ENCODE peak calls at places on chromosomes 5 and 9, in four cellular contexts. T is adrenal gland; V is ovary; N is effector memory CD4-positive, alpha-beta T cell. W is an unnamed sample.

GRCh38 chr5:81422671-81423070 is 28.7 kb upstream of the ACOT12 start:
- DNase-seq in V (no peak), N (no peak), T (no peak), W (no peak)

GRCh38 chr5:71887680-71888079 is 168.6 kb downstream of the CARTPT start:
- DNase-seq in T (no peak), N (no peak), V (no peak), W (no peak)

GRCh38 chr5:88674262-88675158 is 208.5 kb downstream of the MEF2C start:
- DNase-seq in T (peak; percentile 79), V (no peak), N (no peak), W (no peak)

GRCh38 chr5:1731091-1731639 is 68.5 kb downstream of the MRPL36 start:
- DNase-seq in V (no peak), N (no peak), T (no peak), W (no peak)

GRCh38 chr9:86638109-86638508 is 283.9 kb upstream of the TUT7 start:
- DNase-seq in N (no peak), T (no peak), V (no peak), W (no peak)

GRCh38 chr5:6767481-6768063 is 54.3 kb downstream of the TENT4A start:
- DNase-seq in T (no peak), N (no peak), V (no peak), W (no peak)

GRCh38 chr5:859391-859790 is 8.6 kb upstream of the ZDHHC11 start:
- DNase-seq in N (no peak), V (no peak), T (no peak), W (no peak)

GRCh38 chr9:114616684-114617520 is 5.8 kb downstream of the TMEM268 start:
- DNase-seq in T (peak; percentile 38), V (peak; percentile 32), N (no peak), W (no peak)

GRCh38 chr5:59810041-59810440 is 83.5 kb downstream of the PDE4D start:
- DNase-seq in N (peak; percentile 36), V (peak; percentile 33), T (peak; percentile 56), W (peak; percentile 24)

GRCh38 chr5:27011274-27011673 is 27.1 kb downstream of the CDH9 start:
- DNase-seq in T (no peak), N (no peak), V (no peak), W (no peak)

GRCh38 chr5:129361441-129362025 is 98.6 kb upstream of the ADAMTS19 start:
- DNase-seq in V (no peak), N (no peak), T (no peak), W (no peak)

GRCh38 chr9:108776920-108777650 is 78.7 kb downstream of the ACTL7B start:
- DNase-seq in V (no peak), T (no peak), N (no peak), W (no peak)

GRCh38 chr5:160774006-160774405 is 78.0 kb downstream of the ATP10B start:
- DNase-seq in N (no peak), V (no peak), T (no peak), W (no peak)

GRCh38 chr9:130232899-130233586 is 32.5 kb upstream of the HMCN2 start:
- DNase-seq in N (no peak), T (peak; percentile 89), V (peak; percentile 73), W (no peak)

GRCh38 chr5:1806974-1807373 is 5.8 kb downstream of the NDUFS6 start:
- DNase-seq in V (no peak), T (no peak), N (no peak), W (no peak)

GRCh38 chr5:142175039-142175438 is 66.5 kb downstream of the NDFIP1 start:
- DNase-seq in V (no peak), T (no peak), N (no peak), W (no peak)

GRCh38 chr9:114037961-114038723 is 40.0 kb downstream of the AMBP start:
- DNase-seq in N (no peak), V (no peak), T (no peak), W (no peak)

GRCh38 chr5:130068988-130069387 is 164.7 kb downstream of the CHSY3 start:
- DNase-seq in T (no peak), V (no peak), N (no peak), W (no peak)

GRCh38 chr5:1418238-1418920 is 26.9 kb downstream of the SLC6A3 start:
- DNase-seq in V (no peak), T (no peak), N (no peak), W (no peak)

GRCh38 chr9:132141948-132142594 is 19.8 kb upstream of the NTNG2 start:
- DNase-seq in V (no peak), N (no peak), T (no peak), W (no peak)

GRCh38 chr5:84303315-84303714 is 81.4 kb downstream of the EDIL3 start:
- DNase-seq in N (no peak), V (no peak), T (no peak), W (no peak)

GRCh38 chr5:53430618-53431252 is 49.7 kb upstream of the FST start:
- DNase-seq in T (peak; percentile 17), V (no peak), N (no peak), W (no peak)

GRCh38 chr9:86503926-86504325 is 149.7 kb upstream of the TUT7 start:
- DNase-seq in V (no peak), T (no peak), N (no peak), W (no peak)

GRCh38 chr9:79817469-79818004 is 245.8 kb downstream of the TLE4 start:
- DNase-seq in V (no peak), N (no peak), T (peak; percentile 27), W (no peak)

GRCh38 chr5:126624534-126624933 is 23.8 kb downstream of the PHAX start:
- DNase-seq in T (peak; percentile 74), V (peak; percentile 20), N (no peak), W (no peak)

GRCh38 chr9:78668148-78668825 is 371.4 kb downstream of the PSAT1 start:
- DNase-seq in V (no peak), T (no peak), N (no peak), W (no peak)

GRCh38 chr9:74120470-74120869 is 376.7 kb upstream of the RORB start:
- DNase-seq in T (no peak), V (no peak), N (no peak), W (no peak)

GRCh38 chr9:128943832-128944620 is 3.4 kb downstream of the DOLK start:
- DNase-seq in V (no peak), T (no peak), N (no peak), W (peak; percentile 18)

GRCh38 chr5:54663876-54664275 is 146.3 kb downstream of the SNX18 start:
- DNase-seq in V (peak; percentile 48), N (no peak), T (peak; percentile 56), W (no peak)

GRCh38 chr9:128819716-128820664 is 1.7 kb downstream of the ENDOG start:
- DNase-seq in N (no peak), T (no peak), V (peak; percentile 65), W (no peak)

GRCh38 chr5:151126199-151126645 is 31.4 kb downstream of the ANXA6 start:
- DNase-seq in V (peak; percentile 61), T (peak; percentile 67), N (peak; percentile 58), W (peak; percentile 56)

GRCh38 chr5:95848701-95849100 is 26.2 kb upstream of the GLRX start:
- DNase-seq in V (no peak), N (no peak), T (no peak), W (no peak)

GRCh38 chr5:171907731-171908343 is 98.6 kb downstream of the FBXW11 start:
- DNase-seq in V (no peak), T (peak; percentile 28), N (peak; percentile 24), W (peak; percentile 26)

GRCh38 chr9:133844431-133844830 is 106.3 kb upstream of the SARDH start:
- DNase-seq in N (no peak), T (no peak), V (no peak), W (no peak)
- H3K27ac ChIP-seq in N (no peak overlapping the region), T (peak overlapping the region; percentile 79), V (no peak overlapping the region), W (no peak overlapping the region)

DNA sequence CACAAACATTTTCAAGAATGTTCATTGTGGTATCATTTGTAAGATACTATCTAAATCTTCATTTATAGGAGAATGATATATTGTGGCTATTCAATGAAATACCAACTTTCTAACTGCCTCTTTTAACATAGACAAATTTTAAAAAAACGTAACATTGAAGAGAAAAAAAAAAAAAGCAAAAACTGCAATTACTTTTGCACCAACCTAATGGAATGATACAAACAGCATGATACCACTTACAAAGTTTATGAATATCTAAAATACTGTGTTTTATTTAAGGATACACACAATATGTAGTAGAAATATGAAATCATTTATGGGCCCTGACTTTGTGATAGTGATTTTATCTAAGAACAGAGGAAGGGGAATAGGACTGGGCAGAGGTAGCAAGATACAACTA is 24.1 kb downstream of the PSMD5 start:
- DNase-seq in N (no peak), V (no peak), T (no peak), W (no peak)
- H3K36me3 ChIP-seq in N (peaks cover 26% of the 10 kb centered on the region), V (no peaks in the 10 kb centered on the region), T (no peaks in the 10 kb centered on the region), W (peaks cover 31% of the 10 kb centered on the region)

GRCh38 chr9:116937361-116937760 is 250.3 kb downstream of the TRIM32 start:
- DNase-seq in N (no peak), V (no peak), T (no peak), W (no peak)

GRCh38 chr9:116939161-116939560 is 252.1 kb downstream of the TRIM32 start:
- DNase-seq in T (no peak), V (no peak), N (no peak), W (no peak)

GRCh38 chr9:116941266-116941665 is 254.2 kb downstream of the TRIM32 start:
- DNase-seq in V (no peak), N (no peak), T (no peak), W (no peak)

GRCh38 chr9:116940614-116941215 is 253.6 kb downstream of the TRIM32 start:
- DNase-seq in V (no peak), T (no peak), N (no peak), W (no peak)

DNA sequence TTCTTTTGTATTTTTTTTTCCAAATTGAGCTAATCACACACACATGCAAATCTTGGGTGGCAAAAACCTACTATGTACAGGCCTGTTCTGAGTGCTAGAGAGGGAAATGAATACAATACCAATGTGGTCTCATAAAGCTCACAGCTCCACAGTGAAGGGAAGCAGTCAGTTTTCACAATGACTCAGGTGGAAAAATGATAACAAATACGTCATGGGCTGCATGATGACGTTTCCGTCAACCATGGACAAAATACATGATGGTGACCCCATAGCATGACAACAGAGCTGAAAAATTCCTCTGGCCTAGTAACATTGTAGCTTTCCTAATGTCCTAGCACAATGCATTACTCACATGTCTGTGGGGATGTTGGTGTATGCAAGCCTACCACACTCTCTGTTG is 252.5 kb downstream of the TRIM32 start:
- DNase-seq in V (no peak), T (no peak), N (no peak), W (no peak)
- H3K27ac ChIP-seq in V (no peak overlapping the region), T (no peak overlapping the region), N (no peak overlapping the region), W (no peak overlapping the region)

GRCh38 chr9:36597412-36598178 is 24.9 kb downstream of the MELK start:
- DNase-seq in V (no peak), T (peak; percentile 13), N (no peak), W (no peak)

GRCh38 chr9:36598281-36598680 is 25.6 kb downstream of the MELK start:
- DNase-seq in T (no peak), N (no peak), V (no peak), W (no peak)

DNA sequence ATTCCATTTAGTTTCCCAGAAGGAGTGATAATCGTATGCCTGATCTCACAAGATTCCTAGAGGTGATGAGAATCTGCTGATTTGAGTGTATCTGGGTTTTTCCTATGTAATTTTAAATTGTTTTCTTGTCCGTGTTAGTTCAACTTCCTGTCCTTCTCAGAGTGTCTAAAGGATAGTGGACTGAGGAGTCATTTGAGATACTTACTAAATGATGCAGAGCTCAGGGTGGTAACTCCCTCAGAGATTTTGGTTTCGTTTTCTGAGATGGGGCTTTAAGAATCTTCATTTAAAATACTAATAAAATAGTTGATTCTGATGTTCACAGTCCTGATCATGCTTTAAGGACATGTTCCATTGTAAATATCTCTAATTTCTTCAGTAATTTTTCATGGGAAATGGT is 30.3 kb downstream of the MELK start:
- DNase-seq in N (no peak), V (no peak), T (no peak), W (no peak)
- H3K36me3 ChIP-seq in N (no peaks in the 10 kb centered on the region), V (no peaks in the 10 kb centered on the region), T (no peaks in the 10 kb centered on the region), W (no peaks in the 10 kb centered on the region)